ENCODE peak calls at places on chromosomes 6 and 20, in eight cellular contexts. E is prostate gland, U is MCF 10A, K is AG04449, N is lower leg skin, S is cardiac fibroblast, P is IMR-90, V is ovary. M is an unnamed sample.

GRCh38 chr20:35395728-35396127 is 16.0 kb downstream of the UQCC1 start:
- DNase-seq in E (no peak), U (no peak), K (peak; percentile 64), N (no peak), S (peak; percentile 92), P (peak; percentile 81), V (no peak), M (no peak)

GRCh38 chr20:44946266-44946852 is 13.8 kb downstream of the TOMM34 start:
- DNase-seq in E (no peak), U (no peak), K (no peak), N (no peak), S (no peak), P (peak; percentile 26), V (no peak), M (no peak)

GRCh38 chr6:3352678-3353077 is 93.9 kb downstream of the PSMG4 start:
- DNase-seq in E (no peak), U (no peak), K (no peak), N (no peak), S (no peak), P (no peak), V (no peak), M (no peak)

GRCh38 chr20:41509801-41510200 is 108.4 kb downstream of the CHD6 start:
- DNase-seq in E (peak; percentile 26), U (peak; percentile 24), K (no peak), N (no peak), S (peak; percentile 75), P (peak; percentile 69), V (no peak), M (no peak)

GRCh38 chr20:14853079-14853478 is 515.7 kb upstream of the FLRT3 start:
- DNase-seq in E (no peak), U (no peak), K (no peak), N (no peak), S (no peak), P (no peak), V (no peak), M (no peak)

GRCh38 chr20:34720266-34720665 is 16.1 kb downstream of the TP53INP2 start:
- DNase-seq in E (no peak), U (no peak), K (no peak), N (no peak), S (no peak), P (peak; percentile 26), V (no peak), M (no peak)

GRCh38 chr6:55069132-55069781 is 105.1 kb upstream of the HCRTR2 start:
- DNase-seq in E (peak; percentile 19), U (peak; percentile 63), K (no peak), N (no peak), S (peak; percentile 66), P (peak; percentile 66), V (no peak), M (no peak)

GRCh38 chr20:35739294-35740163 is 2.5 kb downstream of the RBM39 start:
- DNase-seq in E (no peak), U (peak; percentile 58), K (no peak), N (no peak), S (peak; percentile 53), P (peak; percentile 50), V (no peak), M (no peak)

GRCh38 chr6:26234421-26235239 is 130.4 kb upstream of the BTN3A2 start:
- DNase-seq in E (peak; percentile 89), U (peak; percentile 90), K (no peak), N (no peak), S (peak; percentile 91), P (peak; percentile 84), V (no peak), M (peak; percentile 79)

GRCh38 chr6:168574699-168575195 is 133.8 kb downstream of the SMOC2 start:
- DNase-seq in E (peak; percentile 50), U (no peak), K (no peak), N (no peak), S (peak; percentile 28), P (no peak), V (peak; percentile 76), M (peak; percentile 52)

GRCh38 chr20:1315804-1316203 is 13.1 kb downstream of the SDCBP2 start:
- DNase-seq in E (no peak), U (no peak), K (no peak), N (no peak), S (no peak), P (no peak), V (no peak), M (no peak)

GRCh38 chr20:48901326-48901725 is 20.2 kb upstream of the ARFGEF2 start:
- DNase-seq in E (no peak), U (no peak), K (no peak), N (no peak), S (no peak), P (no peak), V (no peak), M (no peak)

GRCh38 chr6:112016335-112016734 is 37.6 kb upstream of the CCN6 start:
- DNase-seq in E (no peak), U (peak; percentile 66), K (no peak), N (peak; percentile 47), S (peak; percentile 71), P (peak; percentile 40), V (no peak), M (no peak)

GRCh38 chr6:84582997-84583396 is 181.4 kb downstream of the TBX18 start:
- DNase-seq in E (no peak), U (peak; percentile 34), K (no peak), N (no peak), S (no peak), P (peak; percentile 10), V (no peak), M (no peak)

GRCh38 chr6:49892280-49892679 is 25.9 kb upstream of the CRISP1 start:
- DNase-seq in E (no peak), U (peak; percentile 5), K (no peak), N (no peak), S (no peak), P (no peak), V (no peak), M (no peak)

GRCh38 chr20:38728237-38728761 is 4.0 kb downstream of the SLC32A1 start:
- DNase-seq in E (no peak), U (no peak), K (no peak), N (no peak), S (no peak), P (no peak), V (no peak), M (no peak)

GRCh38 chr6:63456734-63457133 is 115.5 kb upstream of the LOC128125822 start:
- DNase-seq in E (no peak), U (no peak), K (no peak), N (no peak), S (no peak), P (no peak), V (no peak), M (no peak)

GRCh38 chr6:83153958-83154357 is 39.1 kb downstream of the PGM3 start:
- DNase-seq in E (no peak), U (no peak), K (no peak), N (no peak), S (peak; percentile 8), P (peak; percentile 53), V (no peak), M (no peak)

GRCh38 chr6:4870821-4871494 is 94.8 kb downstream of the CDYL start:
- DNase-seq in E (no peak), U (peak; percentile 6), K (no peak), N (no peak), S (no peak), P (peak; percentile 15), V (no peak), M (no peak)

GRCh38 chr6:115914098-115914497 is 146.6 kb downstream of the FRK start:
- DNase-seq in E (no peak), U (peak; percentile 9), K (no peak), N (no peak), S (no peak), P (no peak), V (no peak), M (no peak)

GRCh38 chr20:5119435-5120188 is at the start of gene PCNA:
- DNase-seq in E (peak; percentile 97), U (peak; percentile 98), K (peak; percentile 71), N (peak; percentile 96), S (peak; percentile 97), P (peak; percentile 96), V (peak; percentile 94), M (peak; percentile 98)
- TF ChIP-seq CTCF in E (no peak), U (no peak), K (no peak), N (no peak), S (no peak), P (no peak), V (no peak), M (no peak)

GRCh38 chr6:142369266-142369665 is 67.5 kb downstream of the ADGRG6 start:
- DNase-seq in E (no peak), U (no peak), K (no peak), N (no peak), S (no peak), P (no peak), V (no peak), M (no peak)

GRCh38 chr6:142374965-142375733 is 73.3 kb downstream of the ADGRG6 start:
- DNase-seq in E (no peak), U (peak; percentile 68), K (peak; percentile 91), N (no peak), S (peak; percentile 85), P (peak; percentile 83), V (no peak), M (no peak)

GRCh38 chr6:142373268-142374089 is 71.7 kb downstream of the ADGRG6 start:
- DNase-seq in E (no peak), U (no peak), K (no peak), N (no peak), S (no peak), P (peak; percentile 17), V (no peak), M (no peak)

GRCh38 chr6:142374090-142374783 is 72.4 kb downstream of the ADGRG6 start:
- DNase-seq in E (no peak), U (no peak), K (no peak), N (no peak), S (no peak), P (no peak), V (no peak), M (no peak)

GRCh38 chr6:142372348-142372747 is 70.5 kb downstream of the ADGRG6 start:
- DNase-seq in E (no peak), U (peak; percentile 76), K (no peak), N (no peak), S (peak; percentile 23), P (peak; percentile 79), V (no peak), M (no peak)
- TF ChIP-seq CTCF in E (no peak), U (no peak), K (no peak), N (no peak), S (no peak), P (no peak), V (no peak), M (no peak)

GRCh38 chr6:169702640-169703246 is 817 bp downstream of the C6orf120 start:
- DNase-seq in E (peak; percentile 9), U (peak; percentile 38), K (no peak), N (no peak), S (peak; percentile 19), P (peak; percentile 19), V (no peak), M (peak; percentile 35)

GRCh38 chr6:169701953-169702639 is at the start of the genes C6orf120 and WDR27:
- DNase-seq in E (peak; percentile 93), U (peak; percentile 96), K (peak; percentile 54), N (peak; percentile 95), S (peak; percentile 97), P (peak; percentile 95), V (peak; percentile 95), M (peak; percentile 98)

GRCh38 chr6:169700296-169700695 is 1.5 kb downstream of the WDR27 start:
- DNase-seq in E (no peak), U (no peak), K (no peak), N (no peak), S (peak; percentile 20), P (peak; percentile 29), V (no peak), M (no peak)

GRCh38 chr6:169701218-169701952 is 444 bp downstream of the WDR27 start:
- DNase-seq in E (peak; percentile 12), U (no peak), K (no peak), N (no peak), S (no peak), P (no peak), V (no peak), M (peak; percentile 33)
- TF ChIP-seq CTCF in E (no peak), U (no peak), K (no peak), N (no peak), S (no peak), P (no peak), V (no peak), M (no peak)

GRCh38 chr6:43921039-43921438 is 151.0 kb downstream of the VEGFA start:
- DNase-seq in E (no peak), U (no peak), K (no peak), N (no peak), S (no peak), P (no peak), V (no peak), M (no peak)
- TF ChIP-seq CTCF in E (no peak), U (no peak), K (no peak), N (no peak), S (no peak), P (no peak), V (no peak), M (no peak)

M was measured in left lung.